ENCODE peak calls at places on chromosomes 11 and 22, in seven cellular contexts. V is prostate gland, S is GM12878, M is breast epithelium, H is stomach, O is SK-N-SH, J is HL-60. P is an unnamed sample.

GRCh38 chr11:2929880-2930704 is 872 bp upstream of the PHLDA2 start:
- DNase-seq in V (peak; percentile 69), O (peak; percentile 76), J (peak; percentile 23), H (peak; percentile 52), S (peak; percentile 11), M (no peak), P (peak; percentile 70)

GRCh38 chr22:50141891-50142363 is 28.6 kb upstream of the PANX2 start:
- DNase-seq in S (no peak), H (no peak), J (no peak), M (no peak), O (peak; percentile 54), V (no peak), P (peak; percentile 22)

GRCh38 chr11:94762208-94762607 is 5.9 kb upstream of the AMOTL1 start:
- DNase-seq in J (peak; percentile 3), M (no peak), H (no peak), O (no peak), V (no peak), S (no peak), P (no peak)

GRCh38 chr11:119974051-119974450 is 163.9 kb downstream of the TRIM29 start:
- DNase-seq in O (no peak), S (no peak), M (no peak), J (no peak), H (no peak), V (no peak), P (no peak)

GRCh38 chr11:66080055-66080817 is 10.2 kb downstream of the PACS1 start:
- DNase-seq in H (peak; percentile 51), S (no peak), O (no peak), M (no peak), V (peak; percentile 67), J (peak; percentile 29), P (peak; percentile 85)

GRCh38 chr11:61275191-61275590 is 19.9 kb downstream of the VWCE start:
- DNase-seq in O (no peak), H (no peak), V (no peak), M (no peak), J (no peak), S (no peak), P (no peak)

GRCh38 chr11:85444479-85444878 is 182.7 kb downstream of the DLG2 start:
- DNase-seq in M (no peak), O (no peak), H (no peak), S (no peak), V (no peak), J (no peak), P (no peak)

GRCh38 chr11:60334005-60334620 is 7.1 kb downstream of the MS4A6E start:
- DNase-seq in S (no peak), M (no peak), O (peak; percentile 47), J (peak; percentile 68), V (peak; percentile 43), H (peak; percentile 71), P (no peak)

GRCh38 chr11:67138922-67139321 is 19.9 kb downstream of the KDM2A start:
- DNase-seq in V (no peak), M (no peak), H (peak; percentile 9), S (no peak), O (no peak), J (no peak), P (no peak)

GRCh38 chr22:45830531-45831245 is 146.3 kb downstream of the WNT7B start:
- DNase-seq in S (no peak), M (no peak), J (no peak), V (no peak), H (no peak), O (no peak), P (no peak)

GRCh38 chr22:24066260-24066659 is 55.2 kb downstream of the CABIN1 start:
- DNase-seq in M (no peak), H (no peak), V (peak; percentile 48), J (no peak), S (no peak), O (no peak), P (peak; percentile 34)

GRCh38 chr11:114290503-114291239 is 5.5 kb upstream of the NNMT start:
- DNase-seq in M (no peak), H (no peak), O (no peak), S (no peak), V (no peak), J (no peak), P (no peak)

GRCh38 chr22:46406791-46407190 is 71.3 kb downstream of the TRMU start:
- DNase-seq in H (no peak), S (no peak), J (no peak), V (no peak), O (no peak), M (no peak), P (no peak)

GRCh38 chr11:30216534-30216933 is 14.3 kb upstream of the FSHB start:
- DNase-seq in V (no peak), S (no peak), O (no peak), J (no peak), H (no peak), M (no peak), P (no peak)

GRCh38 chr11:40722179-40722795 is 737.2 kb downstream of the LRRC4C start:
- DNase-seq in J (peak; percentile 43), O (peak; percentile 44), H (no peak), M (no peak), S (no peak), V (no peak), P (peak; percentile 45)
- TF ChIP-seq CTCF in J (peak; percentile 84), O (peak; percentile 68), H (peak; percentile 40), M (no peak), S (peak; percentile 61), V (no peak), P (no peak)

GRCh38 chr11:14793546-14793945 is 98.5 kb downstream of the CYP2R1 start:
- DNase-seq in O (no peak), M (no peak), V (no peak), H (no peak), S (no peak), J (no peak), P (no peak)
- TF ChIP-seq POLR2AphosphoS5 in O (no peak), M (no peak), V (no peak), H (no peak), S (no peak), J (no peak), P (no peak)

GRCh38 chr11:122095950-122096942 is 19.8 kb downstream of the BLID start:
- DNase-seq in H (no peak), J (no peak), O (no peak), V (no peak), S (no peak), M (no peak), P (no peak)
- H3K4me3 ChIP-seq in H (peak overlapping the region; percentile 46), J (no peak overlapping the region), O (peak overlapping the region; percentile 80), V (no peak overlapping the region), S (no peak overlapping the region), M (peak overlapping the region; percentile 54), P (peak overlapping the region; percentile 67)

GRCh38 chr22:37778370-37779009 is 29.2 kb upstream of the GCAT start:
- DNase-seq in J (no peak), V (no peak), S (no peak), H (no peak), M (no peak), O (no peak), P (no peak)

GRCh38 chr22:37782340-37783168 is 25.2 kb upstream of the GCAT start:
- DNase-seq in S (no peak), V (no peak), M (no peak), O (no peak), J (no peak), H (no peak), P (no peak)

GRCh38 chr22:37784829-37785495 is 22.8 kb upstream of the GCAT start:
- DNase-seq in M (peak; percentile 59), S (no peak), J (no peak), V (peak; percentile 88), O (peak; percentile 17), H (peak; percentile 75), P (no peak)

GRCh38 chr22:37777122-37777687 is 30.5 kb upstream of the GCAT start:
- DNase-seq in M (peak; percentile 94), H (peak; percentile 85), O (no peak), J (no peak), S (peak; percentile 74), V (peak; percentile 90), P (peak; percentile 83)

GRCh38 chr22:37781434-37782059 is 26.2 kb upstream of the GCAT start:
- DNase-seq in H (no peak), J (peak; percentile 16), M (peak; percentile 55), O (no peak), V (no peak), S (no peak), P (no peak)
- TF ChIP-seq CTCF in H (no peak), J (no peak), M (no peak), O (peak; percentile 22), V (peak; percentile 27), S (no peak), P (no peak)

DNA sequence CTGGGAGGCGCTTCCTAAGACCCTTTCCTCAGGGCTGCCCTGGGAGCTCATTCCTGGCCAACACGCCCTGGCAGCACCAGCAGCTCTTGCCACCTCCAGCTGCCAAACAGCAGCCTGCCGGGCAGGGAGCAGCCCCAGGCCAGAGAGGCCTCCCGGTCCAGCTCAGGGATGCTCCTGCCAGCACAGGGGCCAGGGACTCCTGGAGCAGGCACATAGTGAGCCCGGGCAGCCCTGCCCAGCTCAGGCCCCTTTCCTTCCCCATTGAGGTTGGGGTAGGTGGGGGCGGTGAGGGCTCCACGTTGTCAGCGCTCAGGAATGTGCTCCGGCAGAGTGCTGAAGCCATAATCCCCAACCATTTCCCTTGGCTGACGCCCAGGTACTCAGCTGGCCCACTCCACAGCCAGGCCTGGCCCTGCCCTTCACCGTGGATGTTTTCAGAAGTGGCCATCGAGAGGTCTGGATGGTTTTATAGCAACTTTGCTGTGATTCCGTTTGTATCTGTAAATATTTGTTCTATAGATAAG is 7.6 kb downstream of the SLC39A13 start:
- DNase-seq in J (no peak), H (peak; percentile 78), O (no peak), S (no peak), V (peak; percentile 74), M (peak; percentile 83), P (peak; percentile 94)
- TF ChIP-seq POLR2AphosphoS5 in J (no peak), H (peak; percentile 63), O (peak; percentile 51), S (no peak), V (peak; percentile 75), M (no peak), P (peak; percentile 50)

DNA sequence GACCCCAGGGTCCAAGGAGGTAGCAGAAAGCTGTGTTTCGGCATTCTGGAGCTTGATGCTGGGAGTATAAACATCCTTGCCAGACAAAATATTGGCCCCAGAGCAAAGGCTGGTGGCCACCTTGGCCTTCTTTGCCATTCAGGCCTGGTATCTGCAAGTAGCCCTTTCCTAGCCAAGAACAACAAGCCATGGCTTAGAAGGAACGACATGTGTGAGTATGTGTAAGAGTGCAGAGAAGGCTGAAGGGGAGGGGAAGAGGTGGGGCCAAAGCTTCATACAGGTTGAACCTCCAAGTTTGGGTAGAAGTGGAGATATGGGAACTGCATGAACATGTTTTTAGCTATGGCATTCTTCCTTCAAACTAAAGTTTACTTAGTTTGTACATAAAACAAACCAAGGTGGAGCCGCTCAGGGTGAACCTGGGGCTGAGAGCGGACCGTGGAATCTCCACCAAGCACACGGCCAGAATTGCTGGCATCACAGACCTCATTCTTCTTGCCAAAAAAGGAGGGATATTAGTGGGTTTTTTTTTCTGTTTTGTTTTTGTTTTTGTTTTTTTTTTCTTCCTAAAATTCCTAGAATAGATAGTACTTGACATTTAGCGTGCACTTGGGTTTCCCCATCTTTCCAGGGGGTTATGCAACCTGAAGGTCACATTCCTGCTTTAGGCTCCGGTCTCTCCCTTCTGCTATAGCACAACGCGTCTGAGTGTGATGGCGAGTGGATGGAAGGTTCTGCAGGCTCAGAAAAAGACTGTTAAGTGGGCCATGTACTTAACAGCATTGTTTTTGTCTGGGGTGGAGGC is 70.9 kb downstream of the ADAMTS15 start:
- DNase-seq in O (no peak), H (peak; percentile 56), V (no peak), J (no peak), S (no peak), M (no peak), P (no peak)
- H3K4me3 ChIP-seq in O (no peak overlapping the region), H (no peak overlapping the region), V (no peak overlapping the region), J (no peak overlapping the region), S (no peak overlapping the region), M (no peak overlapping the region), P (no peak overlapping the region)

P was measured in sigmoid colon.